ENCODE peak calls at places on chromosomes 2 and 18, in six cellular contexts. V is GM23248, G is uterus, Z is Karpas-422, F is neural progenitor cell, S is sigmoid colon. M is an unnamed sample. For H3K9me3 and H3K4me1, the result is how much of the 10 kb centered on the place peaks cover.

GRCh38 chr2:75641587-75641986 is 5.0 kb upstream of the MRPL19 start:
- DNase-seq in V (peak), F (no peak), G (no peak), Z (no peak), S (no peak), M (no peak)

GRCh38 chr2:37867166-37867565 is 57.9 kb upstream of the RMDN2 start:
- DNase-seq in G (no peak), V (no peak), S (no peak), F (no peak), Z (no peak), M (no peak)

GRCh38 chr2:191866675-191867506 is 20.0 kb upstream of the CAVIN2 start:
- DNase-seq in V (peak), S (peak), Z (no peak), G (no peak), F (no peak), M (no peak)

GRCh38 chr2:20940481-20940795 is 103.4 kb downstream of the APOB start:
- DNase-seq in S (no peak), G (no peak), F (no peak), V (no peak), Z (no peak), M (no peak)

GRCh38 chr18:519019-519879 is 18.7 kb upstream of the COLEC12 start:
- DNase-seq in Z (no peak), G (peak), V (peak), F (no peak), S (peak), M (no peak)

GRCh38 chr2:45128580-45128997 is 119.3 kb upstream of the SIX2 start:
- DNase-seq in F (no peak), V (peak), Z (peak), S (no peak), G (peak), M (no peak)

GRCh38 chr2:219441451-219442205 is 7.0 kb downstream of the SPEG start:
- DNase-seq in G (peak), F (peak), Z (no peak), S (peak), V (peak), M (no peak)

GRCh38 chr18:22169889-22170420 is 566 bp downstream of the GATA6 start:
- DNase-seq in Z (no peak), G (peak), S (no peak), F (no peak), V (peak), M (no peak)

GRCh38 chr2:95018861-95019550 is 6.5 kb upstream of the MAL start:
- DNase-seq in F (no peak), G (no peak), V (no peak), S (no peak), Z (no peak), M (no peak)

GRCh38 chr18:55018602-55019001 is 59.3 kb upstream of the CCDC68 start:
- DNase-seq in F (no peak), Z (no peak), V (peak), S (no peak), G (no peak), M (no peak)

GRCh38 chr18:79259218-79259617 is 136.5 kb upstream of the NFATC1 start:
- DNase-seq in S (no peak), G (no peak), F (no peak), Z (no peak), V (no peak), M (no peak)

GRCh38 chr2:226690471-226691024 is 109.1 kb downstream of the IRS1 start:
- DNase-seq in S (no peak), G (no peak), Z (no peak), V (peak), F (no peak), M (no peak)

GRCh38 chr2:218024871-218025270 is 22.1 kb upstream of the TNS1 start:
- DNase-seq in F (no peak), Z (no peak), G (peak), S (peak), V (no peak), M (no peak)

GRCh38 chr2:9331704-9332103 is 91.6 kb downstream of the ITGB1BP1 start:
- DNase-seq in V (no peak), Z (no peak), F (no peak), G (no peak), S (no peak), M (no peak)

GRCh38 chr2:157487747-157488146 is 43.9 kb upstream of the CYTIP start:
- DNase-seq in S (no peak), G (no peak), Z (no peak), V (no peak), F (no peak), M (no peak)

GRCh38 chr2:150710041-150710440 is 222.6 kb upstream of the RND3 start:
- DNase-seq in F (no peak), G (no peak), Z (no peak), V (no peak), S (no peak), M (no peak)

GRCh38 chr18:60053747-60054304 is 154.0 kb downstream of the PMAIP1 start:
- DNase-seq in Z (no peak), V (peak), G (no peak), S (no peak), F (peak), M (no peak)

GRCh38 chr2:171084128-171084527 is 76.6 kb downstream of the TLK1 start:
- DNase-seq in Z (no peak), S (no peak), V (no peak), G (no peak), F (peak), M (no peak)

GRCh38 chr2:1407950-1408695 is 5.1 kb upstream of the TPO start:
- DNase-seq in F (no peak), V (no peak), G (no peak), S (no peak), Z (no peak), M (no peak)

GRCh38 chr2:70608373-70608772 is 54.7 kb upstream of the TGFA start:
- DNase-seq in V (no peak), G (no peak), Z (no peak), F (no peak), S (no peak), M (no peak)

GRCh38 chr2:27717070-27717453 is 53.4 kb downstream of the SLC4A1AP start:
- DNase-seq in V (peak), S (no peak), Z (no peak), F (no peak), G (peak), M (no peak)

GRCh38 chr2:26696352-26696816 is 3.9 kb downstream of the KCNK3 start:
- DNase-seq in V (peak), G (no peak), F (no peak), S (no peak), Z (no peak), M (no peak)

GRCh38 chr18:10140461-10140911 is 226.7 kb downstream of the VAPA start:
- DNase-seq in Z (no peak), F (no peak), V (peak), S (no peak), G (no peak), M (no peak)

GRCh38 chr2:102743259-102743658 is 18.6 kb upstream of the TMEM182 start:
- DNase-seq in G (no peak), V (no peak), S (no peak), Z (no peak), F (no peak), M (no peak)

GRCh38 chr2:67824196-67824595 is 238.6 kb downstream of the C1D start:
- DNase-seq in S (no peak), G (no peak), F (no peak), V (peak), Z (peak), M (no peak)

GRCh38 chr2:153912798-153913396 is 41.2 kb downstream of the GALNT13 start:
- DNase-seq in V (no peak), G (no peak), F (no peak), Z (no peak), S (no peak), M (no peak)

GRCh38 chr2:47227532-47228166 is 72.5 kb upstream of the STPG4 start:
- DNase-seq in V (no peak), Z (no peak), F (peak), G (no peak), S (no peak), M (no peak)

GRCh38 chr2:34519659-34520058 is 920.6 kb upstream of the FAM98A start:
- DNase-seq in F (no peak), Z (no peak), G (no peak), V (no peak), S (no peak), M (no peak)
- H3K9me3 ChIP-seq in F (under half), Z (under half), G (under half), V (under half), S (under half), M (under half)

DNA sequence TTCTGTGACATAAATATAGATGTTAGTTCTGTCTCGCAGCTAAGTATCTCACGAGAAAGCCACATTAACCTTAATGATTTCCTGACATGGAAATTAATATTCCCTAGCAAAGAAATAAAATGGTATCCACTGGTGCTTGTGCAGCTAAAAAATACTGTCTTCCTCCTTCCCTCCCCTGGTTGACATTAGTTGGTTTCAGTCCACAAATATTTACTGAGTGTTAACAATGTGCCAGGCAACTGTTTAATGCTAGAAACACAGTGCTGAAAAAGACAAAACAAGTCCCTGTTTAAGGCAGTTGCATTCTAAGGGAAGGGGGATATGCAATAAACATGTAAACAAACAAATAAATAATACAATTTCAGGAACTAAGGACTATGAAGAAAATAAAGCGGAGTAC is 44.2 kb upstream of the VPS54 start:
- DNase-seq in Z (no peak), G (no peak), V (no peak), F (no peak), S (no peak), M (no peak)
- H3K27ac ChIP-seq in Z (peak), G (peak), V (peak), F (no peak), S (peak), M (peak)

GRCh38 chr2:201404699-201405275 is 46.5 kb downstream of the TRAK2 start:
- DNase-seq in Z (no peak), V (no peak), S (no peak), G (no peak), F (no peak), M (no peak)
- H3K4me1 ChIP-seq in Z (under half), V (under half), S (half or more), G (under half), F (under half), M (under half)

GRCh38 chr2:160091381-160091780 is 29.0 kb upstream of the PLA2R1 start:
- DNase-seq in F (no peak), V (peak), G (no peak), Z (no peak), S (no peak), M (no peak)
- H3K9me3 ChIP-seq in F (under half), V (under half), G (under half), Z (under half), S (under half), M (under half)

GRCh38 chr2:144081272-144081671 is 438.6 kb downstream of the ZEB2 start:
- DNase-seq in Z (no peak), F (no peak), S (no peak), V (no peak), G (no peak), M (no peak)

GRCh38 chr2:144083211-144083610 is 436.7 kb downstream of the ZEB2 start:
- DNase-seq in S (no peak), G (no peak), V (peak), Z (no peak), F (no peak), M (no peak)

GRCh38 chr2:144082777-144083176 is 437.1 kb downstream of the ZEB2 start:
- DNase-seq in V (no peak), Z (no peak), F (no peak), G (no peak), S (no peak), M (no peak)

GRCh38 chr2:144084114-144084661 is 435.7 kb downstream of the ZEB2 start:
- DNase-seq in S (no peak), F (no peak), V (peak), G (no peak), Z (no peak), M (no peak)

GRCh38 chr2:144082327-144082726 is 437.6 kb downstream of the ZEB2 start:
- DNase-seq in Z (no peak), V (no peak), F (no peak), G (no peak), S (no peak), M (no peak)
- H3K27ac ChIP-seq in Z (no peak), V (peak), F (no peak), G (no peak), S (no peak), M (no peak)

M was measured in esophagus squamous epithelium.